ENCODE peak calls at places on chromosomes 7 and 10, in nine cellular contexts. L, H, J, Q, Y, U, P, G and W are unnamed samples.

GRCh38 chr10:75470901-75471300 is 39.5 kb downstream of the LRMDA start:
- DNase-seq in L (peak; percentile 44), G (no peak), P (no peak), J (no peak), Y (no peak), Q (peak; percentile 61), U (no peak), H (no peak), W (no peak)

GRCh38 chr7:116671681-116672595 is at the start of gene MET:
- DNase-seq in L (peak; percentile 27), P (peak; percentile 84), H (peak; percentile 85), G (no peak), Q (peak; percentile 86), J (peak; percentile 83), U (peak; percentile 82), Y (peak; percentile 72), W (peak; percentile 91)

GRCh38 chr10:69179089-69179742 is 818 bp upstream of the SUPV3L1 start:
- DNase-seq in L (peak; percentile 33), J (no peak), Q (peak; percentile 14), P (no peak), H (no peak), Y (no peak), G (no peak), U (no peak), W (no peak)

GRCh38 chr7:27392477-27392876 is 149.9 kb downstream of the EVX1 start:
- DNase-seq in Q (no peak), P (no peak), H (no peak), U (no peak), L (no peak), Y (no peak), J (no peak), G (no peak), W (no peak)

GRCh38 chr10:28312572-28312971 is 9.7 kb upstream of the MPP7 start:
- DNase-seq in L (no peak), J (no peak), H (no peak), Y (no peak), Q (no peak), P (no peak), U (no peak), G (no peak), W (no peak)

GRCh38 chr10:49571419-49571818 is 32.5 kb upstream of the ERCC6 start:
- DNase-seq in G (no peak), H (no peak), Q (no peak), U (no peak), P (no peak), J (no peak), L (no peak), Y (peak; percentile 20), W (peak; percentile 36)

GRCh38 chr7:137354361-137354760 is 10.8 kb upstream of the PTN start:
- DNase-seq in J (peak; percentile 65), P (no peak), L (no peak), H (no peak), Q (no peak), G (no peak), U (no peak), Y (peak; percentile 69), W (no peak)

GRCh38 chr10:49394933-49395740 is 752 bp downstream of the DRGX start:
- DNase-seq in G (no peak), P (no peak), U (no peak), Y (no peak), J (no peak), H (no peak), Q (no peak), L (no peak), W (no peak)

GRCh38 chr10:93580824-93581223 is 14.4 kb downstream of the FFAR4 start:
- DNase-seq in U (no peak), G (no peak), P (no peak), L (no peak), Q (no peak), J (no peak), H (no peak), Y (peak; percentile 33), W (no peak)

GRCh38 chr7:111071556-111071955 is 19.4 kb upstream of the LRRN3 start:
- DNase-seq in G (no peak), P (no peak), L (no peak), J (no peak), U (no peak), Y (no peak), H (no peak), Q (no peak), W (no peak)

GRCh38 chr10:103858360-103858759 is 3.0 kb upstream of the SH3PXD2A start:
- DNase-seq in L (no peak), J (no peak), Q (no peak), H (no peak), Y (no peak), U (no peak), G (no peak), P (no peak), W (no peak)

GRCh38 chr10:103856497-103857175 is 1.3 kb upstream of the SH3PXD2A start:
- DNase-seq in U (no peak), Q (no peak), H (peak; percentile 66), J (no peak), G (no peak), Y (no peak), L (no peak), P (no peak), W (no peak)

GRCh38 chr10:103855852-103856496 is 598 bp upstream of the SH3PXD2A start:
- DNase-seq in L (no peak), P (no peak), J (no peak), U (no peak), H (peak; percentile 43), Q (no peak), Y (no peak), G (no peak), W (no peak)

GRCh38 chr10:103861501-103861900 is 6.1 kb upstream of the SH3PXD2A start:
- DNase-seq in L (no peak), J (no peak), Y (peak; percentile 84), Q (no peak), P (no peak), H (no peak), G (no peak), U (no peak), W (no peak)

GRCh38 chr10:103859161-103860141 is 4.1 kb upstream of the SH3PXD2A start:
- DNase-seq in H (no peak), U (peak; percentile 67), L (peak; percentile 64), P (peak; percentile 50), J (no peak), G (no peak), Q (peak; percentile 73), Y (peak; percentile 74), W (peak; percentile 47)
- H3K4me1 ChIP-seq in H (peaks cover 28% of the 10 kb centered on the region), U (no peaks in the 10 kb centered on the region), L (no peaks in the 10 kb centered on the region), P (peaks cover 5% of the 10 kb centered on the region), J (no peaks in the 10 kb centered on the region), G (peaks cover 12% of the 10 kb centered on the region), Q (peaks cover 5% of the 10 kb centered on the region), Y (peaks cover 6% of the 10 kb centered on the region), W (peaks cover 12% of the 10 kb centered on the region)

GRCh38 chr7:75614390-75614789 is 122.3 kb downstream of the SPDYE5 start:
- DNase-seq in H (no peak), G (no peak), J (no peak), Q (no peak), U (no peak), L (no peak), Y (no peak), P (no peak), W (no peak)
- TF ChIP-seq CTCF in H (no peak), G (no peak), J (no peak), Q (no peak), U (no peak), L (no peak), Y (no peak), P (no peak), W (no peak)

GRCh38 chr10:77511498-77512218 is 126.0 kb downstream of the KCNMA1 start:
- DNase-seq in J (no peak), Y (no peak), Q (no peak), P (no peak), H (no peak), G (no peak), U (no peak), L (no peak), W (no peak)

GRCh38 chr10:77513220-77513619 is 124.4 kb downstream of the KCNMA1 start:
- DNase-seq in G (no peak), H (no peak), P (no peak), J (no peak), U (no peak), Q (no peak), Y (no peak), L (no peak), W (no peak)

GRCh38 chr10:77512219-77512578 is 125.4 kb downstream of the KCNMA1 start:
- DNase-seq in U (no peak), G (no peak), J (no peak), Q (no peak), H (no peak), P (no peak), L (no peak), Y (no peak), W (no peak)

GRCh38 chr10:77516575-77516974 is 121.0 kb downstream of the KCNMA1 start:
- DNase-seq in Q (no peak), J (no peak), L (no peak), P (no peak), Y (no peak), H (no peak), G (no peak), U (no peak), W (no peak)

DNA sequence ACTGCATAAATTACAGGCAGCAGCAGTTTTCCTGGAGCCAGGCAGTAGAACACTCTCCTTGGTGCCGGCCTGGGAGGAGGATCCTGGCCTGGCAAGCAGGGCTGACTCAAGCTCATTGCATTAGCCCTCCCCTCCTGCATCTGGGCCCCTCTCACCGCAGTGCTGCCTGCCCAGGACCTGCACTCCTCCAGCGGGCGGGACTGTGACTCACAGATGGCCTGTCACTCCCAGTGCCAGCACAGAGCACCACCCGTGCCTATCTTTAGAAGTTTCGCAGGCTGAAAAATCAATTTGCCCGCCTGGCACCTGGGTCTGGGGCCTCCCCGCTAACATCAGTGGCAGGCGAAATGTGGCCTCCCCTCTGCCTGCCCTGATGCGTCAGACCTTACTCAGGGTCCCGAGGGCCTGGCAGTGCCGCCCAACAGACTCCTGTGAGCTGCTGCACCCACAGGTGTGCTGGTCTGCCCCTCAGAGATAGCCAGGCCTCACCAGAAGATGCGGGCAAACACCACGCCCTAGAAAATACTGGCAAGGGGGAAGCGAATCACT is 123.8 kb downstream of the KCNMA1 start:
- DNase-seq in L (no peak), G (no peak), J (peak; percentile 74), P (peak; percentile 74), U (peak; percentile 26), Q (peak; percentile 61), Y (peak; percentile 91), H (no peak), W (peak; percentile 15)
- TF ChIP-seq POLR2A in L (no peak), G (no peak), J (no peak), P (no peak), U (no peak), Q (no peak), Y (no peak), H (no peak), W (no peak)

DNA sequence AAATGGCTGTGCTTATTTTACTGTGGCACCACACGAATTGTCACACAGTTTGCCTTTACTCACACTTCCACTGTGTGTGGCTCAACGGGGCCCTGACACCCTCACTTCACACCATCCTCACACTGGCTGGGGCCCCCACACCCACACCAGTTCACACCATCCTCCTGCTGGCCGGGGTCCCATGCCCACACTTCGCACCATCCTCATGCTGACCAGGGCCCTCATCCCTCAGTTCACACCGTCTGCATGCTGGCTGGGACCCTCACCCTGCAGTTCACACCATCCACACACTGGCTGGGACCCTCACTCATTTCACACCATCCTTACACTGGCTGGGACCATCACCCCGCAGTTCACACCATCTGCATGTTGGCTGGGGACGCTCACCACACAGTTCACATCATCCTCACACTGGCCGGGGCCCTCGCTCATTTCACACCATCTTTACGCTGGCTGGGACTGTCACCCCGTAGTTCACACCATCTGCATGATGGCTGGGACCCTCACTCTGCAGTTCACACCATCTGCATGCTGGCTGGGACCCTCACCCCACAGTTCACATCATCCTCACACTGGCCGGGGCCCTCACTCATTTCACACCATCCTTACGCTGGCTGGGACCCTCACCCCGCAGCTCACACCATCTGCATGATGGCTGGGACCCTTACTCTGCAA is 36.0 kb downstream of the BRI3 start:
- DNase-seq in J (no peak), Y (no peak), U (no peak), L (no peak), G (no peak), P (no peak), H (no peak), Q (no peak), W (no peak)
- H3K4me1 ChIP-seq in J (no peaks in the 10 kb centered on the region), Y (peaks cover 2% of the 10 kb centered on the region), U (no peaks in the 10 kb centered on the region), L (no peaks in the 10 kb centered on the region), G (no peaks in the 10 kb centered on the region), P (no peaks in the 10 kb centered on the region), H (no peaks in the 10 kb centered on the region), Q (no peaks in the 10 kb centered on the region), W (no peaks in the 10 kb centered on the region)